ENCODE peak calls at places on chromosomes 1 and 21, in five cellular contexts. J is neuronal stem cell, O is IMR-90, H is mesenchymal stem cell, E is H9. X is an unnamed sample.

GRCh38 chr1:94544706-94545490 is 3.3 kb upstream of the F3 start:
- DNase-seq in H (peak; percentile 85), E (no peak), O (peak; percentile 88), J (no peak), X (peak; percentile 71)

GRCh38 chr1:182329471-182329870 is 62.1 kb downstream of the GLUL start:
- DNase-seq in J (no peak), O (no peak), E (no peak), H (no peak), X (no peak)

GRCh38 chr1:160773088-160773487 is 22.9 kb upstream of the LY9 start:
- DNase-seq in E (no peak), H (no peak), J (no peak), O (no peak), X (no peak)

GRCh38 chr1:201095581-201096531 is 16.4 kb downstream of the CACNA1S start:
- DNase-seq in J (no peak), O (no peak), H (no peak), E (no peak), X (no peak)

GRCh38 chr1:160171352-160171751 is 19.0 kb upstream of the CASQ1 start:
- DNase-seq in H (no peak), E (no peak), J (no peak), O (peak; percentile 32), X (peak; percentile 73)

GRCh38 chr1:115665319-115665718 is 23.5 kb downstream of the VANGL1 start:
- DNase-seq in J (no peak), O (no peak), E (no peak), H (no peak), X (no peak)

GRCh38 chr1:93722081-93723031 is 40.7 kb upstream of the BCAR3 start:
- DNase-seq in E (no peak), J (peak; percentile 90), H (no peak), O (no peak), X (peak; percentile 54)

GRCh38 chr1:211546543-211546942 is 32.4 kb downstream of the SLC30A1 start:
- DNase-seq in J (no peak), H (no peak), O (no peak), E (no peak), X (no peak)

GRCh38 chr1:161175771-161176453 is 1.4 kb downstream of the B4GALT3 start:
- DNase-seq in E (no peak), J (no peak), O (no peak), H (no peak), X (no peak)

GRCh38 chr1:28247603-28248272 is 11.6 kb upstream of the SESN2 start:
- DNase-seq in H (no peak), J (no peak), E (no peak), O (no peak), X (no peak)

GRCh38 chr1:214830956-214831355 is 228.0 kb downstream of the CENPF start:
- DNase-seq in O (no peak), H (no peak), E (no peak), J (no peak), X (no peak)

GRCh38 chr21:23887709-23888303 is 1719.5 kb downstream of the MRPL39 start:
- DNase-seq in E (no peak), H (no peak), J (no peak), O (no peak), X (no peak)

GRCh38 chr1:245153081-245153644 is 1.6 kb upstream of the KIF26B start:
- DNase-seq in J (peak; percentile 75), O (peak; percentile 72), E (peak; percentile 76), H (peak; percentile 77), X (peak; percentile 76)

GRCh38 chr1:151512326-151512725 is 1.1 kb downstream of the CGN start:
- DNase-seq in H (no peak), J (no peak), E (peak; percentile 40), O (no peak), X (peak; percentile 71)

GRCh38 chr1:115544131-115544530 is 97.6 kb upstream of the VANGL1 start:
- DNase-seq in J (no peak), H (peak; percentile 68), E (no peak), O (peak; percentile 62), X (no peak)

GRCh38 chr1:11357291-11357690 is 84.3 kb downstream of the UBIAD1 start:
- DNase-seq in E (no peak), J (no peak), O (no peak), H (no peak), X (no peak)

GRCh38 chr1:226708342-226708780 is 30.7 kb downstream of the ITPKB start:
- DNase-seq in H (peak; percentile 92), J (no peak), E (no peak), O (peak; percentile 92), X (no peak)

GRCh38 chr1:35029756-35030155 is 2.0 kb downstream of the ZMYM6 start:
- DNase-seq in H (peak; percentile 21), J (no peak), E (no peak), O (no peak), X (no peak)

GRCh38 chr1:153563991-153564390 is 1.7 kb downstream of the S100A2 start:
- DNase-seq in O (no peak), E (peak; percentile 27), H (no peak), J (no peak), X (no peak)

GRCh38 chr1:201216395-201217085 is 25.9 kb downstream of the IGFN1 start:
- DNase-seq in E (no peak), J (no peak), H (no peak), O (no peak), X (no peak)

GRCh38 chr1:110215621-110216020 is 5.5 kb downstream of the KCNC4 start:
- DNase-seq in J (no peak), H (no peak), E (no peak), O (no peak), X (peak; percentile 70)

GRCh38 chr1:22351757-22352080 is 99.9 kb upstream of the ZBTB40 start:
- DNase-seq in H (no peak), J (no peak), E (no peak), O (no peak), X (no peak)

GRCh38 chr1:228118040-228118439 is 8.9 kb upstream of the MRPL55 start:
- DNase-seq in O (no peak), J (no peak), H (no peak), E (no peak), X (peak; percentile 51)

GRCh38 chr1:80212021-80212420 is 1205.5 kb upstream of the ADGRL4 start:
- DNase-seq in H (no peak), O (peak; percentile 6), J (no peak), E (no peak), X (no peak)

GRCh38 chr1:81760487-81761097 is 40.1 kb upstream of the ADGRL2 start:
- DNase-seq in O (peak; percentile 45), H (peak; percentile 41), E (no peak), J (no peak), X (no peak)

DNA sequence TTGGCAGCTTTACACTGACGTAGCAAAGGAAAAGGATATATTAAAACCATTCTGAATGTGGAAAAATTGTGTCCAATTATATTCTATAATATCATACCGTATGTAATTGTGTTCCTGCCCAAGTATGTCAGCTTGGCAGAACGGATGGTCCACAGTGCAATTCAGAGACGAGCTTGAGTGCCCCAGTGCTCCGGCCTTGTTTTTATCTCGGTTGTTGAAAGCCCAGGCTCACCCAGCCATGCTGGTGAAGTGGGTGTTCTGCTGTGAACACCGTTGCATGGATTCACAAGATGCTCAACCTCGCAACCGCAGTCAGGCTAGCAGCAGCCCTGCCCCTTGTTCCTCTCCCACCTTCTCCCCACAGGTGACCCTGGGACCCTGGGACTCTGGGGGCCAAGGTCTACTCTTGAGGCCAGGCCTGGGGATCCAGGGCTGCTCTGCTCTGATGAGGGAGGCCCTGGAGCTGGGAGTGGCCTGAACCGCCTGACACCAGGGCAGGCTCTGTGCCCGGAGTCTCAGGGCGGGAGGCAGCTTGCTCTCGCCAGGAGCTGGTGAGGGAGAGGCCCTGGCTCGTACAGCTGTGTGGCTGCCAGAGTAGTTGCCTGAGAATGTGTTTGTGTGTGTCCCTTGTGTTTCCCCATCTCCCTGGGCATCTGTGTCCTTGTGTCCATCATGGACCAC is 11.2 kb downstream of the PTPRF start:
- DNase-seq in O (no peak), E (no peak), J (no peak), H (no peak), X (no peak)
- H3K79me1 ChIP-seq in O (peaks cover 58% of the 10 kb centered on the region), E (no peaks in the 10 kb centered on the region), J (peaks cover 19% of the 10 kb centered on the region), H (peaks cover 30% of the 10 kb centered on the region), X (peaks cover 42% of the 10 kb centered on the region)

GRCh38 chr1:156664046-156664948 is 12.9 kb downstream of the NES start:
- DNase-seq in J (no peak), O (peak; percentile 58), H (peak; percentile 74), E (peak; percentile 61), X (peak; percentile 93)
- H3K79me1 ChIP-seq in J (peaks cover 4% of the 10 kb centered on the region), O (no peaks in the 10 kb centered on the region), H (peaks cover under 1% of the 10 kb centered on the region), E (no peaks in the 10 kb centered on the region), X (no peaks in the 10 kb centered on the region)

GRCh38 chr21:42654913-42655796 is 1.7 kb downstream of the PDE9A start:
- DNase-seq in O (no peak), J (no peak), E (no peak), H (peak; percentile 16), X (no peak)
- H3K79me1 ChIP-seq in O (no peaks in the 10 kb centered on the region), J (peaks cover 13% of the 10 kb centered on the region), E (no peaks in the 10 kb centered on the region), H (peaks cover 34% of the 10 kb centered on the region), X (peaks cover 24% of the 10 kb centered on the region)

GRCh38 chr1:8201331-8201861 is 116.5 kb upstream of the SLC45A1 start:
- DNase-seq in O (peak; percentile 23), H (no peak), J (no peak), E (no peak), X (peak; percentile 74)
- H3K79me1 ChIP-seq in O (no peaks in the 10 kb centered on the region), H (no peaks in the 10 kb centered on the region), J (peaks cover 3% of the 10 kb centered on the region), E (no peaks in the 10 kb centered on the region), X (no peaks in the 10 kb centered on the region)

GRCh38 chr1:155127672-155128468 is at the start of gene EFNA1:
- DNase-seq in O (no peak), E (peak; percentile 56), J (no peak), H (peak; percentile 48), X (peak; percentile 54)
- H3K79me1 ChIP-seq in O (no peaks in the 10 kb centered on the region), E (no peaks in the 10 kb centered on the region), J (no peaks in the 10 kb centered on the region), H (no peaks in the 10 kb centered on the region), X (peaks cover 1% of the 10 kb centered on the region)

DNA sequence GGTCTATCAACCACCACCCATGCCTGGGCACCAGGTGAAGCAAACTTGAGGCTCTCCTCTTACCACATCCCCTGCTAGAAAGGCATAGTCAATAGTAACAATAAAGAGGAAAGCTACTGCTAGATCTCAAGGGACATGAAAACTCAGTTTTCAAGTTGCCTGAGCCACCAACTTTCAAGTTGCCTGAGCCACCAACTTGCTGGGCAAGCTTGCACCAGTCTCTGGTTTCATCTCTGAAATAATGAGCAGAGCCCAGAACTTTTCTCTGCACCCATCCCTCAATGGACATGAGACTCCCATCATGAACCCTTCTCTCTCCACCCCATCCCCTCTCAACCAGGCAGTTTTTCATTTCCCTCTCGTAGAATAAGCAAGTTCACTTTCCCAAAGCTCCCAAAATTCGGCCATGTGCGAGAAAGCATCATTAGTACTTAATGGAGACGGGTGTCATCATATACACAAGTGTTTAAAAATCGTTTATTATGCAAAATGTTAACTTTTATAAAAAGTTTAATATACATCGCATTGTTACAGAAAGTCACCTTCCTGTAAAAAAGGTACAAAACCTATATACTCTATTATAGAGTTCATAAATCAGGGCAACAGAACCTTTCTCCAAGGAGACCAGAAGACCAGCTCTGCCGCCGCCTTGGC is 1.7 kb downstream of the ID3 start:
- DNase-seq in J (no peak), H (no peak), O (peak; percentile 47), E (no peak), X (no peak)
- H3K79me1 ChIP-seq in J (peaks cover 6% of the 10 kb centered on the region), H (peaks cover 3% of the 10 kb centered on the region), O (peaks cover 7% of the 10 kb centered on the region), E (no peaks in the 10 kb centered on the region), X (no peaks in the 10 kb centered on the region)